ENCODE peak calls at places on chromosomes 7 and 10, in four cellular contexts. V is A549, Q is sigmoid colon, X is stomach. O is an unnamed sample.
A peak's percentile ranks its signal among the peaks of the same experiment; 100 is the strongest.

GRCh38 chr7:87058739-87059524 is 522 bp downstream of the ELAPOR2 start:
- DNase-seq in Q (peak; percentile 66), X (peak; percentile 34), V (peak; percentile 1), O (no peak)

GRCh38 chr10:117399341-117400196 is 24.3 kb upstream of the PDZD8 start:
- DNase-seq in X (no peak), V (no peak), Q (no peak), O (no peak)

GRCh38 chr10:96268341-96268909 is 2.9 kb downstream of the BLNK start:
- DNase-seq in X (no peak), V (no peak), Q (no peak), O (no peak)

GRCh38 chr10:112813866-112814596 is 136.0 kb upstream of the TCF7L2 start:
- DNase-seq in X (no peak), Q (no peak), V (no peak), O (no peak)

GRCh38 chr10:12670004-12670403 is 320.7 kb downstream of the CAMK1D start:
- DNase-seq in X (no peak), Q (no peak), V (no peak), O (no peak)

GRCh38 chr7:152668975-152669374 is 7.0 kb downstream of the XRCC2 start:
- DNase-seq in V (no peak), X (no peak), Q (no peak), O (no peak)

GRCh38 chr10:71968553-71969474 is 4.6 kb downstream of the CHST3 start:
- DNase-seq in Q (peak; percentile 58), X (no peak), V (peak; percentile 55), O (no peak)

GRCh38 chr10:124709862-124710261 is 34.3 kb downstream of the FAM53B start:
- DNase-seq in X (peak; percentile 81), Q (no peak), V (no peak), O (no peak)

GRCh38 chr7:2873146-2873545 is 29.0 kb upstream of the GNA12 start:
- DNase-seq in X (no peak), Q (no peak), V (no peak), O (no peak)

GRCh38 chr10:106181491-106181890 is 983.0 kb downstream of the SORCS1 start:
- DNase-seq in X (no peak), Q (no peak), V (no peak), O (no peak)

GRCh38 chr10:11823989-11824346 is 812 bp downstream of the PROSER2 start:
- DNase-seq in Q (no peak), V (no peak), X (no peak), O (no peak)

GRCh38 chr10:71408436-71409225 is 11.9 kb downstream of the CDH23 start:
- DNase-seq in V (no peak), Q (no peak), X (no peak), O (no peak)

GRCh38 chr10:125022671-125023070 is 80.7 kb downstream of the ZRANB1 start:
- DNase-seq in X (no peak), Q (no peak), V (no peak), O (no peak)

GRCh38 chr7:100827330-100828226 is at the start of gene EPHB4:
- DNase-seq in Q (peak; percentile 94), X (peak; percentile 85), V (peak; percentile 73), O (no peak)

DNA sequence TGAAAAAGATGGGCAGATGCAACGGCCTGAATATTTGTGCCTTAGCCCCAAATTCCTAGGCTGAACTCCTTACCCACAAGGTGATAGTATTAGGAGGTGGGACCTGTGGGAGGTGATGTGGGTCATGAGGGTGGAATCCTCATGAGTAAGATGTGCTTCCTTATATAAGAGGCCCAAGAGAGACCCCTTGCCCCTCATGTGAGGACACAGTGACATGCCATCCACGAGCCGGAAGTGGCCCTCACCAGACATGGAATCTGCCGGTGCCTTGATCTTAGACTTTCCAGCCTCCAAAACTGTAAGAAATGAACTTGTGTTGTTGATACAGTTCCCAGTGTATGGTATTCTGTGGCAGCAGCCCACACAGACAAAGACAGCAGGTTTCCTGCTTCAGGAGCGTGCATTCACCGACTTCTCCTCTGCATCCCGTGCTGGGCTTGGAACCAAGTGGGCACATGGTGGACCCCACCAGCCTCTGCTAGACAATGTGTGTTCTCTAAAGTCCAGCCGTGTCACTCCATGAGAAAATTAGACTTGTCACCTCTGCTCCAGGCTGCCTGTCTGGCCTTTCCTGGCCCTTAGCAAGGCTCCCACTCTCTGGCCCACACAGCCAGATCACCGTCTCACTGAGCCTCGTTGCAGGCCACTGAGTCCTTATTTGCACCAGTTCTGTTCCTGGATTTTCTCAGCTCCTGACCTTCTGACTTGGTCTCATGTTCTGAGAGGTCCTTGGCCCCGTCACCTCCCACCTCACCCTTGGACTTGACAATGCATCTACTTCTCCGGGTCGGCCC is 52.9 kb upstream of the CACUL1 start:
- DNase-seq in Q (no peak), X (peak; percentile 23), V (no peak), O (no peak)
- H3K4me1 ChIP-seq in Q (no peaks in the 10 kb centered on the region), X (no peaks in the 10 kb centered on the region), V (no peaks in the 10 kb centered on the region), O (no peaks in the 10 kb centered on the region)

DNA sequence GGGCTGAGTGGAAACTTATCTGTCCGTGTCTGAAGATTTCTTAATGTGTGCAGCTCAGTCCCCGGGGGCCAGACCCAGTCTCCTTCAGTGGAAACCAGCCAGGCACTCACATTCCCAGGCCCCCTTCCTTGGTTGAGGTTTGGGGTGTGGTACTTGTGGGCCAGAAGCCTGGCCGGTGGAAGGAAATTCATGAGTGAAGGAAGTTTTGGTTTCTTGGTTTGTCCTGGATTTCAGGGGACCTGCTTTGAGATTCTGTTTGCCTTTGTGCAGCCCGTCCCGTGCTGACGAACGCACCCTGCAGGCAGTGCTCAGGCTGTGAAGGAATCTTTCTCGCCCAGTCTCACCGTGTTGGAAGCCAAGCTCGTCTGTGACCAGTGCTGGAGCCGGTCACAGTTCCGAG is 2.9 kb downstream of the INPP5A start:
- DNase-seq in Q (peak; percentile 80), X (peak; percentile 60), V (no peak), O (no peak)
- TF ChIP-seq CTCF in Q (no peak), X (no peak), V (no peak), O (peak; percentile 23)

DNA sequence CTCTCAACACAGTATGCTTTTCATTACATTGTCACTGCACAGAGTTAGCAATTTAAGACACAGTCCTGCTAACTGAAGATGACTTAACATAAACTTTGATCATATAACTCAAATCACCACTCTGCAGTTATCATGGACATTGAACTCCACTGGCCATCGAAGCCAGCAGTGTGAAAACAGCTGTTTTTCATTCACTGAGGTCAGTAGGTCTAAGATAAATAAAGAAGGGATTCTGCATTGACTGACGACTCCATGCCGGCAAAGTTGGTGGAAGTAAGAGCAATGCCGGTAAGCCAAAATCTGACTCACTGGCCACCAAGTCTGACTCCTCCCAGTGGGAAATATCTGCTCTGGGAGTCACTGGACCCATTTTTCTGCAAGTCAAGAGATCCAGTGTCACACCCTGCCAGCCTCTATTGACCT is 449.9 kb upstream of the ANKRD30A start:
- DNase-seq in V (no peak), X (no peak), Q (no peak), O (no peak)
- TF ChIP-seq EP300 in V (no peak), X (no peak), Q (no peak), O (no peak)

GRCh38 chr10:26799342-26799741 is 61.4 kb downstream of the ABI1 start:
- DNase-seq in X (no peak), Q (no peak), V (no peak), O (no peak)

GRCh38 chr10:26801831-26802230 is 58.9 kb downstream of the ABI1 start:
- DNase-seq in X (no peak), Q (no peak), V (no peak), O (no peak)

GRCh38 chr10:26802527-26802926 is 58.2 kb downstream of the ABI1 start:
- DNase-seq in X (no peak), V (no peak), Q (no peak), O (no peak)

GRCh38 chr10:26800468-26800867 is 60.3 kb downstream of the ABI1 start:
- DNase-seq in X (no peak), Q (no peak), V (no peak), O (no peak)

GRCh38 chr10:26801274-26801673 is 59.5 kb downstream of the ABI1 start:
- DNase-seq in X (no peak), Q (no peak), V (no peak), O (no peak)
- H3K4me1 ChIP-seq in X (peaks cover 28% of the 10 kb centered on the region), Q (no peaks in the 10 kb centered on the region), V (peaks cover 9% of the 10 kb centered on the region), O (no peaks in the 10 kb centered on the region)

GRCh38 chr10:32377458-32378370 is 30.8 kb upstream of the EPC1 start:
- DNase-seq in Q (no peak), X (no peak), V (no peak), O (peak; percentile 28)
- TF ChIP-seq CTCF in Q (no peak), X (no peak), V (peak; percentile 80), O (peak; percentile 31)

GRCh38 chr10:122646511-122647382 is 52.9 kb downstream of the C10orf120 start:
- DNase-seq in X (no peak), Q (peak; percentile 41), V (no peak), O (no peak)

GRCh38 chr10:122650331-122650730 is 49.3 kb downstream of the C10orf120 start:
- DNase-seq in V (no peak), Q (peak; percentile 18), X (no peak), O (no peak)

GRCh38 chr10:122647383-122647968 is 52.2 kb downstream of the C10orf120 start:
- DNase-seq in V (no peak), X (no peak), Q (peak; percentile 39), O (no peak)

GRCh38 chr10:122649903-122650302 is 49.7 kb downstream of the C10orf120 start:
- DNase-seq in Q (peak; percentile 46), V (no peak), X (no peak), O (no peak)

GRCh38 chr10:122648599-122649428 is 50.8 kb downstream of the C10orf120 start:
- DNase-seq in X (peak; percentile 44), V (peak; percentile 30), Q (peak; percentile 56), O (peak; percentile 42)
- TF ChIP-seq EP300 in X (no peak), V (no peak), Q (no peak), O (no peak)

GRCh38 chr7:74657692-74658170 is at the start of gene GTF2I:
- DNase-seq in V (no peak), Q (no peak), X (peak; percentile 34), O (no peak)
- H3K4me1 ChIP-seq in V (peaks cover 54% of the 10 kb centered on the region), Q (no peaks in the 10 kb centered on the region), X (peaks cover 45% of the 10 kb centered on the region), O (peaks cover 53% of the 10 kb centered on the region)

GRCh38 chr10:13987472-13987871 is 343.3 kb downstream of the FRMD4A start:
- DNase-seq in V (no peak), X (no peak), Q (no peak), O (no peak)
- TF ChIP-seq CTCF in V (no peak), X (no peak), Q (no peak), O (no peak)

GRCh38 chr10:99369551-99369950 is 40.4 kb downstream of the CNNM1 start:
- DNase-seq in V (no peak), X (no peak), Q (no peak), O (no peak)
- TF ChIP-seq EP300 in V (no peak), X (no peak), Q (no peak), O (no peak)

O was measured in tibial nerve.